ENCODE peak calls at places on chromosomes 2 and 18, in five cellular contexts. S is fibroblast of lung, O is IMR-90, D is tibial artery, N is aorta. A is an unnamed sample. For H3K4me1, H3K27me3 and H3K36me3, the result is how much of the 10 kb centered on the place peaks cover.

GRCh38 chr2:20151116-20151571 is 73.8 kb downstream of the SDC1 start:
- DNase-seq in D (no peak), S (no peak), O (no peak), N (no peak), A (no peak)

GRCh38 chr2:34001557-34001956 is 402.5 kb upstream of the FAM98A start:
- DNase-seq in O (no peak), N (no peak), S (no peak), D (no peak), A (no peak)

GRCh38 chr18:66510357-66511027 is 93.4 kb downstream of the CDH19 start:
- DNase-seq in O (no peak), N (no peak), S (peak), D (no peak), A (no peak)

GRCh38 chr2:232473467-232473890 is 14.2 kb downstream of the ECEL1 start:
- DNase-seq in N (no peak), S (peak), O (no peak), D (no peak), A (no peak)

GRCh38 chr18:76307293-76307690 is 187.8 kb downstream of the ZNF516 start:
- DNase-seq in N (no peak), D (no peak), S (no peak), O (no peak), A (no peak)

GRCh38 chr2:47300081-47300480 is 102.9 kb upstream of the MSH2 start:
- DNase-seq in D (no peak), S (no peak), O (no peak), N (no peak), A (no peak)

GRCh38 chr18:72830109-72830508 is 37.7 kb downstream of the NETO1 start:
- DNase-seq in S (peak), D (no peak), N (no peak), O (no peak), A (no peak)

GRCh38 chr18:23237524-23238151 is 102.4 kb downstream of the CABLES1 start:
- DNase-seq in S (peak), O (peak), N (peak), D (peak), A (peak)

GRCh38 chr18:29188760-29189159 is 1011.8 kb upstream of the CDH2 start:
- DNase-seq in D (no peak), N (no peak), O (peak), S (peak), A (no peak)

GRCh38 chr2:27094353-27094984 is 7.9 kb downstream of the KHK start:
- DNase-seq in N (no peak), D (no peak), S (no peak), O (no peak), A (no peak)

GRCh38 chr18:10195529-10195928 is 258.9 kb upstream of the APCDD1 start:
- DNase-seq in D (no peak), N (no peak), O (no peak), S (no peak), A (no peak)

GRCh38 chr2:229974271-229974670 is 52.0 kb downstream of the FBXO36 start:
- DNase-seq in N (no peak), S (peak), D (peak), O (peak), A (no peak)

GRCh38 chr2:165573534-165574461 is 104.3 kb downstream of the CSRNP3 start:
- DNase-seq in D (peak), N (no peak), O (no peak), S (peak), A (no peak)

GRCh38 chr2:37653805-37654378 is 17.6 kb downstream of the CDC42EP3 start:
- DNase-seq in O (no peak), N (peak), S (no peak), D (peak), A (no peak)

GRCh38 chr2:109435866-109436634 is 177.7 kb downstream of the SEPTIN10 start:
- DNase-seq in D (peak), S (peak), O (peak), N (peak), A (no peak)

GRCh38 chr2:46065152-46065551 is 232.1 kb upstream of the EPAS1 start:
- DNase-seq in D (no peak), O (peak), N (no peak), S (peak), A (no peak)

GRCh38 chr2:120707816-120708215 is 27.9 kb upstream of the GLI2 start:
- DNase-seq in S (peak), O (peak), N (no peak), D (no peak), A (no peak)
- H3K4me1 ChIP-seq in S (under half), O (under half), N (under half), D (under half), A (under half)

DNA sequence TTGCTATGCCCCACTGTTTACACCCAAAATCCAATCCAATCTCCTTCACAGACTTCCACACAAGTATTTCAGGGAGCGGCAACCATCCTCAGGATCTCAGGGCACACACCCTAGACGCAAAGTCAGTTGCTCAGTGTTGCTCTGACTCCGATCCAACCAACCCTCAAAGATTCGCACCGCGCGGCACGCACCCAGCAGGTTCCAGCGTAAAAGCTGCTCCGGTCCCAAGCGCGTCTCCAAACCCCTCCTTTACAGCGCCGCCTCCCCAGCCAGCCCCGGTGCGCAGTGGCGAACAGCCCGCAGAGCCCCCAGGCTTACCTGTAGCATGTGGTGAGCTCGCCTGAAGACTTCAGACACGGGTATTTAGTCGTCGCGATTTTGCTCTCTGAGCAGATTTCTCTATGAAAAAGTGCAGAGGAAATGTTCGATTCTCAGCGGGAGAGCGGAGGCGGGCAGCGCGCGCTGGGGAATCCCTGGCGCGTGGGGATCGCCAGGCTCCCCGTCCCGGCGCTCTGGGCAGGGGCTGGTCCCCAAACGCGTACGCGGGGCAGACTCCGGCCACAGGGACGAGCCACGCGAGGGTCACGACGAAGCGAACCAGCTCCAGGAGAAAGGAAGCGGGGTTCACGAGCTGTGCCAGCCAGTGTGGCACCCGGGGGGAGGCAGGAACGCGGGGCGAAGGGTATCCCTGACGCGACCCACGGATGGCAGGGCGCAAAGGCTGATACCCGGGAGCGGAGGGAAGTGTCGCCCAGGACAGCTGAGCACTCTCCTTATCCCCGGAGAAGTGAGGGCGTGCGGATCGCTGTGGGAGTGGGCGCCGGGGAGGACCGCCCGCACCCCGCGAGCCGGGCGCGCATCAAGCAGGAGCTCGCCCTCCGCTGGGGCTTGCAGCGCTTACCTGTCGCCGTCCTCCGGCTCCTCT is 650 bp downstream of the CCBE1 start:
- DNase-seq in D (no peak), O (peak), S (peak), N (no peak), A (no peak)
- H3K27me3 ChIP-seq in D (under half), O (under half), S (under half), N (under half), A (under half)

GRCh38 chr2:127702395-127703009 is 1.2 kb downstream of the SFT2D3 start:
- DNase-seq in N (no peak), O (no peak), S (no peak), D (no peak), A (no peak)

GRCh38 chr2:127704641-127705243 is 3.4 kb downstream of the SFT2D3 start:
- DNase-seq in D (peak), N (no peak), O (no peak), S (no peak), A (no peak)

GRCh38 chr2:127701193-127701650 is at the start of gene SFT2D3:
- DNase-seq in S (peak), O (peak), D (peak), N (peak), A (peak)

GRCh38 chr2:127701651-127702394 is 526 bp downstream of the SFT2D3 start:
- DNase-seq in N (peak), O (peak), S (peak), D (peak), A (peak)

GRCh38 chr2:127703282-127703681 is 2.0 kb downstream of the SFT2D3 start:
- DNase-seq in N (no peak), O (no peak), D (no peak), S (no peak), A (no peak)
- H3K36me3 ChIP-seq in N (under half), O (under half), D (under half), S (under half), A (under half)

GRCh38 chr2:29106980-29107388 is 8.2 kb upstream of the CLIP4 start:
- DNase-seq in N (no peak), O (peak), D (no peak), S (peak), A (no peak)
- H3K4me1 ChIP-seq in N (under half), O (under half), D (under half), S (under half), A (under half)

GRCh38 chr2:219567791-219568361 is 3.5 kb downstream of the OBSL1 start:
- DNase-seq in D (no peak), O (no peak), S (no peak), N (peak), A (no peak)

GRCh38 chr2:219570194-219570923 is 980 bp downstream of the OBSL1 start:
- DNase-seq in O (peak), D (no peak), S (peak), N (peak), A (no peak)

GRCh38 chr2:219570924-219571310 is 422 bp downstream of the OBSL1 start:
- DNase-seq in S (peak), N (peak), O (peak), D (no peak), A (no peak)

GRCh38 chr2:219569635-219570034 is 1.7 kb downstream of the OBSL1 start:
- DNase-seq in N (no peak), O (no peak), S (no peak), D (no peak), A (no peak)

GRCh38 chr2:219569041-219569440 is 2.3 kb downstream of the OBSL1 start:
- DNase-seq in O (no peak), D (no peak), N (peak), S (no peak), A (no peak)
- H3K27me3 ChIP-seq in O (under half), D (under half), N (under half), S (under half), A (under half)

DNA sequence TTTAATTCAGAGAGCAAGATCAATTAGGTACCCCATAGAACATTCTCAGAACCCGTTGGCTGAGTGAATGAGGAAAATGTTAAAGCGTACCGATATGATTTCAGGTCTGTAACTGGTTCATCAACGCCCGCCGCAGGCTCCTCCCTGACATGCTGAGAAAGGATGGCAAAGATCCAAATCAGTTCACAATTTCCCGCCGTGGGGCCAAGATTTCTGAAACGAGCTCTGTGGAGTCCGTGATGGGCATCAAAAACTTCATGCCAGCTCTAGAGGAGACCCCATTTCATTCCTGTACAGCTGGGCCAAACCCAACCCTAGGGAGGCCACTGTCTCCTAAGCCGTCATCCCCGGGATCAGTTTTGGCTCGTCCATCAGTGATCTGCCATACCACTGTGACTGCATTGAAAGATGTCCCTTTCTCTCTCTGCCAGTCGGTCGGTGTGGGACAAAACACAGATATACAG is 7.3 kb downstream of the TGIF1 start:
- DNase-seq in O (no peak), N (no peak), D (no peak), S (no peak), A (no peak)
- H3K36me3 ChIP-seq in O (under half), N (under half), D (half or more), S (under half), A (under half)

GRCh38 chr18:55096261-55097026 is 137.2 kb upstream of the CCDC68 start:
- DNase-seq in D (peak), N (no peak), O (peak), S (peak), A (no peak)
- H3K4me1 ChIP-seq in D (under half), N (under half), O (under half), S (under half), A (under half)

GRCh38 chr2:206257345-206257744 is 17.1 kb upstream of the ZDBF2 start:
- DNase-seq in O (no peak), S (no peak), D (no peak), N (no peak), A (no peak)
- H3K27me3 ChIP-seq in O (under half), S (under half), D (under half), N (under half), A (under half)

A was measured in naive thymus-derived CD4-positive, alpha-beta T cell.